ENCODE peak calls at places on chromosomes 3 and 15, in eight cellular contexts. J is cardiac muscle cell; Y is HFFc6; N is DMS153; F is activated CD4-positive, alpha-beta T cell treated with anti-CD3 and anti-CD28 coated beads, Interleukin-2, amount 10 ng/mL, durations not matched to agents 7 days and 5 days; G is AG09309; V is NCI-H82; T is GM12892. E is an unnamed sample.

GRCh38 chr3:195139876-195140240 is 131.1 kb downstream of the XXYLT1 start:
- DNase-seq in J (no peak), Y (peak; percentile 49), N (no peak), F (no peak), G (no peak), V (no peak), T (no peak), E (no peak)

GRCh38 chr15:101128191-101128590 is 123.7 kb downstream of the CHSY1 start:
- DNase-seq in J (peak; percentile 95), Y (peak; percentile 86), N (no peak), F (no peak), G (peak; percentile 96), V (no peak), T (no peak), E (peak; percentile 89)

GRCh38 chr3:72665701-72666443 is 182.4 kb downstream of the SHQ1 start:
- DNase-seq in J (peak; percentile 49), Y (peak; percentile 9), N (no peak), F (peak; percentile 67), G (no peak), V (peak; percentile 98), T (no peak), E (peak; percentile 20)

GRCh38 chr3:49100046-49100615 is 4.4 kb downstream of the QARS1 start:
- DNase-seq in J (no peak), Y (no peak), N (no peak), F (no peak), G (no peak), V (no peak), T (no peak), E (no peak)

GRCh38 chr15:41919954-41920538 is 26.2 kb upstream of the SPTBN5 start:
- DNase-seq in J (peak; percentile 69), Y (no peak), N (no peak), F (no peak), G (no peak), V (no peak), T (no peak), E (peak; percentile 27)

GRCh38 chr15:98703291-98703690 is 55.0 kb downstream of the IGF1R start:
- DNase-seq in J (no peak), Y (no peak), N (no peak), F (no peak), G (no peak), V (no peak), T (no peak), E (no peak)

GRCh38 chr3:154954750-154955149 is 125.4 kb upstream of the MME start:
- DNase-seq in J (peak; percentile 82), Y (peak; percentile 49), N (no peak), F (no peak), G (peak; percentile 53), V (peak; percentile 56), T (no peak), E (peak; percentile 75)

GRCh38 chr3:159766563-159767185 is 222.0 kb upstream of the IL12A start:
- DNase-seq in J (peak; percentile 61), Y (peak; percentile 46), N (peak; percentile 10), F (no peak), G (no peak), V (peak; percentile 77), T (no peak), E (peak; percentile 62)

GRCh38 chr15:90893175-90894090 is 9.1 kb downstream of the FES start:
- DNase-seq in J (no peak), Y (no peak), N (no peak), F (no peak), G (no peak), V (peak; percentile 28), T (no peak), E (no peak)

GRCh38 chr15:62568004-62568403 is 402.9 kb upstream of the C2CD4B start:
- DNase-seq in J (no peak), Y (no peak), N (no peak), F (no peak), G (no peak), V (no peak), T (no peak), E (no peak)

GRCh38 chr3:129398803-129399144 is 29.7 kb downstream of the EFCAB12 start:
- DNase-seq in J (peak; percentile 32), Y (peak; percentile 11), N (no peak), F (peak; percentile 36), G (no peak), V (peak; percentile 85), T (no peak), E (peak; percentile 65)

GRCh38 chr3:9731206-9732079 is at the start of gene BRPF1:
- DNase-seq in J (peak; percentile 100), Y (peak; percentile 98), N (peak; percentile 93), F (peak; percentile 99), G (peak; percentile 96), V (peak; percentile 99), T (peak; percentile 99), E (peak; percentile 100)

GRCh38 chr3:121592856-121593702 is at the start of gene FBXO40:
- DNase-seq in J (peak; percentile 2), Y (no peak), N (peak; percentile 72), F (no peak), G (no peak), V (peak; percentile 88), T (no peak), E (peak; percentile 11)

GRCh38 chr15:40048155-40048792 is 9.3 kb upstream of the SRP14 start:
- DNase-seq in J (no peak), Y (no peak), N (no peak), F (peak; percentile 46), G (no peak), V (no peak), T (no peak), E (no peak)

GRCh38 chr3:45597581-45597980 is 3.0 kb downstream of the LIMD1 start:
- DNase-seq in J (no peak), Y (no peak), N (no peak), F (no peak), G (no peak), V (no peak), T (no peak), E (no peak)

E was measured in adipocyte.